ENCODE peak calls at places on chromosomes 7 and 10, in seven cellular contexts. One of them, this sample, is unnamed.

GRCh38 chr7:55423277-55423711 is 58.2 kb downstream of the LANCL2 start:
- DNase-seq in hepatocyte: no peak
- DNase-seq in fibroblast of pulmonary artery: peak; percentile 52
- DNase-seq in heart left ventricle: no peak
- DNase-seq in astrocyte of the cerebellum: no peak
- DNase-seq in HCT116: no peak
- DNase-seq in A549: no peak
- DNase-seq in this sample: no peak

GRCh38 chr7:35036361-35037171 is 719 bp downstream of the DPY19L1 start:
- DNase-seq in hepatocyte: peak; percentile 74
- DNase-seq in fibroblast of pulmonary artery: peak; percentile 68
- DNase-seq in heart left ventricle: peak; percentile 75
- DNase-seq in astrocyte of the cerebellum: no peak
- DNase-seq in HCT116: no peak
- DNase-seq in A549: peak; percentile 51
- DNase-seq in this sample: no peak

GRCh38 chr7:117961235-117961634 is 88.0 kb upstream of the CTTNBP2 start:
- DNase-seq in hepatocyte: no peak
- DNase-seq in fibroblast of pulmonary artery: no peak
- DNase-seq in heart left ventricle: no peak
- DNase-seq in astrocyte of the cerebellum: no peak
- DNase-seq in HCT116: no peak
- DNase-seq in A549: no peak
- DNase-seq in this sample: no peak

GRCh38 chr7:158527495-158527894 is 60.1 kb downstream of the PTPRN2 start:
- DNase-seq in hepatocyte: no peak
- DNase-seq in fibroblast of pulmonary artery: no peak
- DNase-seq in heart left ventricle: no peak
- DNase-seq in astrocyte of the cerebellum: no peak
- DNase-seq in HCT116: no peak
- DNase-seq in A549: no peak
- DNase-seq in this sample: no peak

GRCh38 chr10:121157998-121158397 is 306.8 kb downstream of the WDR11 start:
- DNase-seq in hepatocyte: peak; percentile 49
- DNase-seq in fibroblast of pulmonary artery: no peak
- DNase-seq in heart left ventricle: peak; percentile 39
- DNase-seq in astrocyte of the cerebellum: no peak
- DNase-seq in HCT116: no peak
- DNase-seq in A549: no peak
- DNase-seq in this sample: no peak

GRCh38 chr7:155305251-155305904 is 7.7 kb downstream of the INSIG1 start:
- DNase-seq in hepatocyte: no peak
- DNase-seq in fibroblast of pulmonary artery: no peak
- DNase-seq in heart left ventricle: no peak
- DNase-seq in astrocyte of the cerebellum: no peak
- DNase-seq in HCT116: no peak
- DNase-seq in A549: no peak
- DNase-seq in this sample: no peak

GRCh38 chr10:77526861-77527617 is 110.6 kb downstream of the KCNMA1 start:
- DNase-seq in hepatocyte: no peak
- DNase-seq in fibroblast of pulmonary artery: no peak
- DNase-seq in heart left ventricle: no peak
- DNase-seq in astrocyte of the cerebellum: no peak
- DNase-seq in HCT116: no peak
- DNase-seq in A549: no peak
- DNase-seq in this sample: no peak

GRCh38 chr7:46393142-46393541 is 472.1 kb upstream of the IGFBP3 start:
- DNase-seq in hepatocyte: no peak
- DNase-seq in fibroblast of pulmonary artery: peak; percentile 36
- DNase-seq in heart left ventricle: peak; percentile 25
- DNase-seq in astrocyte of the cerebellum: no peak
- DNase-seq in HCT116: no peak
- DNase-seq in A549: no peak
- DNase-seq in this sample: no peak

GRCh38 chr7:2115739-2116065 is 117.0 kb downstream of the MAD1L1 start:
- DNase-seq in hepatocyte: no peak
- DNase-seq in fibroblast of pulmonary artery: no peak
- DNase-seq in heart left ventricle: peak; percentile 67
- DNase-seq in astrocyte of the cerebellum: no peak
- DNase-seq in HCT116: no peak
- DNase-seq in A549: no peak
- DNase-seq in this sample: no peak

GRCh38 chr7:148941598-148942280 is 57.6 kb upstream of the EZH2 start:
- DNase-seq in hepatocyte: peak; percentile 82
- DNase-seq in fibroblast of pulmonary artery: peak; percentile 64
- DNase-seq in heart left ventricle: peak; percentile 35
- DNase-seq in astrocyte of the cerebellum: no peak
- DNase-seq in HCT116: peak; percentile 75
- DNase-seq in A549: peak; percentile 66
- DNase-seq in this sample: peak; percentile 7

GRCh38 chr7:110442386-110442837 is 648.5 kb upstream of the LRRN3 start:
- DNase-seq in hepatocyte: peak; percentile 74
- DNase-seq in fibroblast of pulmonary artery: peak; percentile 3
- DNase-seq in heart left ventricle: no peak
- DNase-seq in astrocyte of the cerebellum: no peak
- DNase-seq in HCT116: peak; percentile 51
- DNase-seq in A549: peak; percentile 19
- DNase-seq in this sample: no peak

GRCh38 chr10:124533266-124533665 is 71.6 kb downstream of the LHPP start:
- DNase-seq in hepatocyte: no peak
- DNase-seq in fibroblast of pulmonary artery: no peak
- DNase-seq in heart left ventricle: peak; percentile 8
- DNase-seq in astrocyte of the cerebellum: no peak
- DNase-seq in HCT116: no peak
- DNase-seq in A549: no peak
- DNase-seq in this sample: no peak

GRCh38 chr7:55081854-55082603 is 63.2 kb downstream of the EGFR start:
- DNase-seq in hepatocyte: no peak
- DNase-seq in fibroblast of pulmonary artery: no peak
- DNase-seq in heart left ventricle: no peak
- DNase-seq in astrocyte of the cerebellum: no peak
- DNase-seq in HCT116: no peak
- DNase-seq in A549: no peak
- DNase-seq in this sample: no peak

GRCh38 chr10:101217450-101218281 is 11.6 kb downstream of the LBX1 start:
- DNase-seq in hepatocyte: peak; percentile 76
- DNase-seq in fibroblast of pulmonary artery: peak; percentile 45
- DNase-seq in heart left ventricle: peak; percentile 10
- DNase-seq in astrocyte of the cerebellum: no peak
- DNase-seq in HCT116: no peak
- DNase-seq in A549: peak; percentile 71
- DNase-seq in this sample: no peak

GRCh38 chr10:16817125-16818019 is at the start of gene RSU1:
- DNase-seq in hepatocyte: peak; percentile 100
- DNase-seq in fibroblast of pulmonary artery: peak; percentile 100
- DNase-seq in heart left ventricle: peak; percentile 100
- DNase-seq in astrocyte of the cerebellum: peak; percentile 99
- DNase-seq in HCT116: peak; percentile 98
- DNase-seq in A549: peak; percentile 98
- DNase-seq in this sample: peak; percentile 99

GRCh38 chr7:69002416-69002815 is 595.9 kb upstream of the AUTS2 start:
- DNase-seq in hepatocyte: no peak
- DNase-seq in fibroblast of pulmonary artery: peak; percentile 54
- DNase-seq in heart left ventricle: no peak
- DNase-seq in astrocyte of the cerebellum: peak; percentile 20
- DNase-seq in HCT116: no peak
- DNase-seq in A549: no peak
- DNase-seq in this sample: no peak

GRCh38 chr10:1402016-1402820 is 335.1 kb downstream of the ADARB2 start:
- DNase-seq in hepatocyte: no peak
- DNase-seq in fibroblast of pulmonary artery: no peak
- DNase-seq in heart left ventricle: no peak
- DNase-seq in astrocyte of the cerebellum: no peak
- DNase-seq in HCT116: no peak
- DNase-seq in A549: no peak
- DNase-seq in this sample: no peak

GRCh38 chr10:60188548-60188947 is 201.1 kb downstream of the ANK3 start:
- DNase-seq in hepatocyte: no peak
- DNase-seq in fibroblast of pulmonary artery: no peak
- DNase-seq in heart left ventricle: no peak
- DNase-seq in astrocyte of the cerebellum: no peak
- DNase-seq in HCT116: no peak
- DNase-seq in A549: no peak
- DNase-seq in this sample: no peak
- H3K4me3 ChIP-seq in hepatocyte: no peak overlapping the region
- H3K4me3 ChIP-seq in fibroblast of pulmonary artery: no peak overlapping the region
- H3K4me3 ChIP-seq in heart left ventricle: no peak overlapping the region
- H3K4me3 ChIP-seq in astrocyte of the cerebellum: no peak overlapping the region
- H3K4me3 ChIP-seq in HCT116: no peak overlapping the region
- H3K4me3 ChIP-seq in A549: no peak overlapping the region
- H3K4me3 ChIP-seq in this sample: no peak overlapping the region

GRCh38 chr7:75578081-75578480 is 86.0 kb downstream of the SPDYE5 start:
- DNase-seq in hepatocyte: no peak
- DNase-seq in fibroblast of pulmonary artery: no peak
- DNase-seq in heart left ventricle: no peak
- DNase-seq in astrocyte of the cerebellum: no peak
- DNase-seq in HCT116: no peak
- DNase-seq in A549: no peak
- DNase-seq in this sample: no peak
- TF ChIP-seq CTCF in hepatocyte: no peak
- TF ChIP-seq CTCF in fibroblast of pulmonary artery: no peak
- TF ChIP-seq CTCF in heart left ventricle: no peak
- TF ChIP-seq CTCF in astrocyte of the cerebellum: no peak
- TF ChIP-seq CTCF in HCT116: no peak
- TF ChIP-seq CTCF in A549: no peak
- TF ChIP-seq CTCF in this sample: no peak

GRCh38 chr10:8042864-8043568 is 11.5 kb upstream of the GATA3 start:
- DNase-seq in hepatocyte: no peak
- DNase-seq in fibroblast of pulmonary artery: no peak
- DNase-seq in heart left ventricle: no peak
- DNase-seq in astrocyte of the cerebellum: no peak
- DNase-seq in HCT116: no peak
- DNase-seq in A549: no peak
- DNase-seq in this sample: no peak

GRCh38 chr10:8045728-8046494 is 8.6 kb upstream of the GATA3 start:
- DNase-seq in hepatocyte: no peak
- DNase-seq in fibroblast of pulmonary artery: no peak
- DNase-seq in heart left ventricle: no peak
- DNase-seq in astrocyte of the cerebellum: no peak
- DNase-seq in HCT116: no peak
- DNase-seq in A549: no peak
- DNase-seq in this sample: no peak

GRCh38 chr10:8044908-8045727 is 9.4 kb upstream of the GATA3 start:
- DNase-seq in hepatocyte: peak; percentile 25
- DNase-seq in fibroblast of pulmonary artery: no peak
- DNase-seq in heart left ventricle: no peak
- DNase-seq in astrocyte of the cerebellum: no peak
- DNase-seq in HCT116: no peak
- DNase-seq in A549: no peak
- DNase-seq in this sample: no peak

GRCh38 chr10:8043569-8044306 is 10.8 kb upstream of the GATA3 start:
- DNase-seq in hepatocyte: peak; percentile 33
- DNase-seq in fibroblast of pulmonary artery: no peak
- DNase-seq in heart left ventricle: no peak
- DNase-seq in astrocyte of the cerebellum: no peak
- DNase-seq in HCT116: no peak
- DNase-seq in A549: no peak
- DNase-seq in this sample: no peak

GRCh38 chr10:8044331-8044907 is 10.1 kb upstream of the GATA3 start:
- DNase-seq in hepatocyte: no peak
- DNase-seq in fibroblast of pulmonary artery: no peak
- DNase-seq in heart left ventricle: no peak
- DNase-seq in astrocyte of the cerebellum: no peak
- DNase-seq in HCT116: no peak
- DNase-seq in A549: no peak
- DNase-seq in this sample: no peak
- H3K4me3 ChIP-seq in hepatocyte: no peak overlapping the region
- H3K4me3 ChIP-seq in fibroblast of pulmonary artery: no peak overlapping the region
- H3K4me3 ChIP-seq in heart left ventricle: no peak overlapping the region
- H3K4me3 ChIP-seq in astrocyte of the cerebellum: no peak overlapping the region
- H3K4me3 ChIP-seq in HCT116: no peak overlapping the region
- H3K4me3 ChIP-seq in A549: no peak overlapping the region
- H3K4me3 ChIP-seq in this sample: no peak overlapping the region

DNA sequence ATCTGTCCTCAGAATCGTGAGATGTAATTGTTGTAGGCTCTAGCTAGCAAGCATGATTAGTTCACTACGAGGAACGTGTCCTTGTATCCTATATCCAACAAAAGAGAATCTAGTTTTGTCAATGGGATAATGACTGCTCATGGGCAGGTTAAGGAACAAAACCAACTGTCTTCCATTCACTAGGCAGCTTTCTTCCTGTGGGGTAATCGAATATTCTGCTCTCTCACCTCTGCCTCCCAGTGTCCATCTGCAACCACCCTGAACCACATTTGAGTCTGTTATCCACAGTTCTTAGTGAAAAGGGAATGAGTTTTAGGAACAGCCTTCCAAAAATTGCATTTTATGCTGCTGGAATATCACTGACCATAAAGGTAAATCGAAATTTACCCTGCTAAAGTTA is 247.2 kb downstream of the PARD3 start:
- DNase-seq in hepatocyte: no peak
- DNase-seq in fibroblast of pulmonary artery: no peak
- DNase-seq in heart left ventricle: no peak
- DNase-seq in astrocyte of the cerebellum: no peak
- DNase-seq in HCT116: no peak
- DNase-seq in A549: no peak
- DNase-seq in this sample: no peak
- TF ChIP-seq CTCF in hepatocyte: no peak
- TF ChIP-seq CTCF in fibroblast of pulmonary artery: no peak
- TF ChIP-seq CTCF in heart left ventricle: no peak
- TF ChIP-seq CTCF in astrocyte of the cerebellum: no peak
- TF ChIP-seq CTCF in HCT116: no peak
- TF ChIP-seq CTCF in A549: no peak
- TF ChIP-seq CTCF in this sample: no peak